ENCODE peak calls at places on chromosomes 16 and 17, in eight cellular contexts. S is anterior cingulate cortex, Z is tibial nerve, Y is Right ventricle myocardium inferior, G is right lobe of liver, U is Ammon's horn, A is IMR-90, K is EL. Q is an unnamed sample.

GRCh38 chr16:69535123-69536050 is 30.4 kb upstream of the NFAT5 start:
- DNase-seq in A (peak; percentile 65), G (no peak), U (no peak), Y (no peak), K (peak; percentile 75), Z (no peak), S (no peak), Q (no peak)

GRCh38 chr16:28925386-28926228 is 569 bp upstream of the RABEP2 start:
- DNase-seq in S (peak; percentile 41), A (peak; percentile 68), U (peak; percentile 62), Z (peak; percentile 48), Y (peak; percentile 90), G (no peak), K (peak; percentile 85), Q (no peak)

GRCh38 chr16:49457196-49457595 is 83.6 kb downstream of the C16orf78 start:
- DNase-seq in K (no peak), S (no peak), A (no peak), Y (no peak), U (no peak), G (peak; percentile 19), Z (no peak), Q (no peak)

GRCh38 chr17:15255713-15256454 is 9.2 kb downstream of the PMP22 start:
- DNase-seq in S (no peak), U (no peak), K (peak; percentile 74), Y (no peak), G (no peak), A (peak; percentile 73), Z (no peak), Q (no peak)

GRCh38 chr16:4570086-4570485 is 13.9 kb downstream of the C16orf96 start:
- DNase-seq in Z (no peak), A (no peak), G (no peak), Y (no peak), S (no peak), U (no peak), K (no peak), Q (no peak)

GRCh38 chr16:66459878-66460277 is 32.8 kb downstream of the BEAN1 start:
- DNase-seq in A (no peak), S (no peak), Z (no peak), U (no peak), Y (no peak), K (peak; percentile 12), G (no peak), Q (no peak)

GRCh38 chr17:45813051-45813731 is 29.1 kb downstream of the CRHR1 start:
- DNase-seq in G (no peak), A (no peak), U (peak; percentile 85), K (no peak), Z (no peak), Y (no peak), S (peak; percentile 29), Q (no peak)

GRCh38 chr16:70437017-70437581 is 1.8 kb downstream of the ST3GAL2 start:
- DNase-seq in U (no peak), A (peak; percentile 94), Y (no peak), S (no peak), K (peak; percentile 87), G (no peak), Z (no peak), Q (no peak)

GRCh38 chr16:29899516-29900101 is at the start of gene SEZ6L2:
- DNase-seq in U (peak; percentile 90), K (peak; percentile 95), S (peak; percentile 76), Y (no peak), Z (peak; percentile 51), A (peak; percentile 86), G (no peak), Q (peak; percentile 88)

GRCh38 chr17:35245196-35245486 is 2.3 kb downstream of the SLFN5 start:
- DNase-seq in Y (no peak), Z (no peak), U (no peak), G (no peak), A (peak; percentile 97), S (no peak), K (peak; percentile 91), Q (no peak)

GRCh38 chr16:68229431-68230175 is 6.3 kb downstream of the ESRP2 start:
- DNase-seq in U (peak; percentile 64), G (no peak), Y (no peak), A (peak; percentile 65), K (peak; percentile 71), S (peak; percentile 25), Z (peak; percentile 57), Q (peak; percentile 45)

GRCh38 chr17:70132505-70132904 is 36.8 kb upstream of the KCNJ2 start:
- DNase-seq in Z (no peak), A (no peak), U (no peak), G (no peak), S (no peak), Y (no peak), K (no peak), Q (no peak)

GRCh38 chr16:51152691-51153261 is 1.7 kb upstream of the SALL1 start:
- DNase-seq in Y (peak; percentile 53), S (no peak), Z (no peak), G (no peak), U (peak; percentile 57), A (peak; percentile 37), K (peak; percentile 46), Q (no peak)

GRCh38 chr17:2054740-2055493 is at the start of gene HIC1:
- DNase-seq in U (peak; percentile 63), G (peak; percentile 77), A (peak; percentile 73), S (peak; percentile 26), K (peak; percentile 81), Y (peak; percentile 93), Z (peak; percentile 66), Q (peak; percentile 66)

GRCh38 chr17:58630883-58631522 is 60.8 kb downstream of the TEX14 start:
- DNase-seq in K (peak; percentile 97), Z (no peak), A (no peak), S (no peak), U (peak; percentile 25), Y (no peak), G (peak; percentile 48), Q (peak; percentile 93)